ENCODE peak calls at places on chromosomes 4 and X, in six cellular contexts. I is endothelial cell of umbilical vein, Q is heart right ventricle, A is right lobe of liver, C is Caco-2, Z is body of pancreas. J is an unnamed sample.

GRCh38 chr4:3828546-3828945 is 62.4 kb downstream of the ADRA2C start:
- DNase-seq in Z (no peak), A (no peak), I (no peak), C (no peak), Q (no peak), J (no peak)

GRCh38 chr4:74267998-74268606 is 40.2 kb upstream of the EPGN start:
- DNase-seq in Z (no peak), I (peak), Q (no peak), A (no peak), C (no peak), J (peak)

GRCh38 chrX:7568597-7568996 is 274.4 kb upstream of the VCX start:
- DNase-seq in I (no peak), Z (no peak), A (no peak), Q (no peak), C (no peak), J (no peak)

GRCh38 chr4:54227261-54228063 is 1.6 kb upstream of the PDGFRA start:
- DNase-seq in A (peak), C (peak), Z (no peak), Q (no peak), I (peak), J (no peak)

GRCh38 chrX:2548731-2549423 is 48.1 kb upstream of the DHRSX start:
- DNase-seq in I (no peak), C (no peak), A (no peak), Q (no peak), Z (no peak), J (no peak)

GRCh38 chrX:11117751-11118150 is 6.6 kb downstream of the HCCS start:
- DNase-seq in A (no peak), I (no peak), Q (no peak), C (no peak), Z (no peak), J (no peak)

GRCh38 chrX:12903646-12904045 is 2.8 kb upstream of the TLR8 start:
- DNase-seq in Z (no peak), A (no peak), I (no peak), Q (no peak), C (no peak), J (no peak)

GRCh38 chr4:93183589-93183988 is 645.0 kb upstream of the ATOH1 start:
- DNase-seq in Q (no peak), Z (no peak), I (peak), A (no peak), C (no peak), J (no peak)

GRCh38 chr4:186942745-186943606 is 219.3 kb upstream of the FAT1 start:
- DNase-seq in Q (peak), C (no peak), I (no peak), Z (peak), A (no peak), J (no peak)
- TF ChIP-seq CTCF in Q (no peak), C (no peak), I (no peak), Z (no peak), A (no peak), J (peak)

GRCh38 chr4:73161527-73162185 is 92.1 kb upstream of the COX18 start:
- DNase-seq in Q (no peak), A (no peak), C (no peak), Z (no peak), I (no peak), J (no peak)

GRCh38 chr4:73170518-73171198 is 87.9 kb downstream of the ANKRD17 start:
- DNase-seq in Z (no peak), I (no peak), A (no peak), Q (no peak), C (no peak), J (no peak)

GRCh38 chr4:73172166-73172565 is 86.4 kb downstream of the ANKRD17 start:
- DNase-seq in Z (no peak), C (no peak), A (no peak), Q (no peak), I (no peak), J (no peak)

DNA sequence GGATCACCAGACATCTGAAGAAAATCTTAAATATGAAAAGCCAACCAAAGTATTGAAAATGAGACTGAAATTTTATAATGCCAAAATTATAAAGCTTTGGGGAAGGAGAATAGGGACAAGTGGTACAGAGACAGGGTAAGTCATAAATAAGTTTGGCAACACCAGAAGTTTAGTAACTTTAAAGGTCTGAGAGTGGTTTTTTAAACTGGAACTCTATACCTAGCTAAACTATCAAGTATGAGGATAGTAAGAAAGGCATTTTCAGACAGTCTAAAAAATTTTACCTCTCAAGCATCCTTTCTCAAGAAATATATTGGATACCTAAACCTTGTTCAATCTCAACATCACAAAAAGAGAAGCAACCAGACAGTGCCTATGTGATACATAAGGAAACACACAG is 92.4 kb downstream of the ANKRD17 start:
- DNase-seq in Z (no peak), A (no peak), I (no peak), Q (no peak), C (no peak), J (no peak)
- H3K4me3 ChIP-seq in Z (no peak), A (no peak), I (no peak), Q (no peak), C (no peak), J (no peak)

DNA sequence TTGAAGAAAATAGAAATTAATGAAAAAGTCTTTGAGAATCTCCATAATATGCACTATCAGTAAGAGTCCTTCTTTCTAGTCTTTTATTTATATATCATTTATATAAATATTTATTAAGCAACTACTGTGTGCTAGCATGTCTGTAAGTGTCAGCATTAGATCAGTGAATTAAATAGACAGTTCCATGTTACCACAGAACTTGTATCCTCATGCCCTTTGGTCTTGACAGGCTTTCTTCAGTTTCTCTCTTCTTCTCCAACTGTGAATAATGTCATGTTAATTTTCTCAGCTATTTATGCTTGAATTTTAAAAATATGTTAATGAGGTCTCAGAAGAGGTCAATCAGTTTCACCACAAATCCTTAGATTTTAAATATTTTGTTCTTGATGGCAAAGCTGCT is 389.6 kb upstream of the TRAM1L1 start:
- DNase-seq in A (no peak), Z (no peak), I (no peak), C (no peak), Q (no peak), J (no peak)
- TF ChIP-seq CTCF in A (no peak), Z (no peak), I (no peak), C (no peak), Q (no peak), J (no peak)

DNA sequence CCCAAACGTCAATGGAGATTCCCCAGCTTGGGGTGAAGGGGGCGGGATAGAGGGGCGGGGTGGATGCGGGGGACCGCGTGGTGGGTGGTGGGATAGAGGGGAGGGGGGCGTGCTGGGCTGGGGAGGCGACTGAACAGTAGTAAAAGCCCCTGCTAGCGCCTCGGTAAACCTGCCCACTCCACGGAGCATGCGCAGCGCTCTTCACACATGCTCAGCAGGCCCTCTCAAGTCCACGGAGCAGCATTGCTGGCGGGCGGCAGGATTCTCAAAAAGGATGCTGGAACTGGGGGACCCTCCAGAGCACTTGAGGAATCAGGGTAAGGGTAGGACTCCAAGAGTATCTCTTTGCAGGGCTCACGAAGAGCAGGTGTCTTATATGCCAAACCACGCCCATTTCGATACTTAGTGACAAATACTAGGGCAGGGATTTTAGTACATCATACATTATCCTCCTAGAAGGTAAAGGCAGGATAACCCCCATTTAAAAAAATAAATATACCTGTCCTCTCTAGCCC is 378 bp upstream of the RPS6KA6 start:
- DNase-seq in I (peak), C (peak), A (peak), Z (peak), Q (peak), J (peak)
- H3K4me3 ChIP-seq in I (peak), C (peak), A (peak), Z (peak), Q (peak), J (peak)

DNA sequence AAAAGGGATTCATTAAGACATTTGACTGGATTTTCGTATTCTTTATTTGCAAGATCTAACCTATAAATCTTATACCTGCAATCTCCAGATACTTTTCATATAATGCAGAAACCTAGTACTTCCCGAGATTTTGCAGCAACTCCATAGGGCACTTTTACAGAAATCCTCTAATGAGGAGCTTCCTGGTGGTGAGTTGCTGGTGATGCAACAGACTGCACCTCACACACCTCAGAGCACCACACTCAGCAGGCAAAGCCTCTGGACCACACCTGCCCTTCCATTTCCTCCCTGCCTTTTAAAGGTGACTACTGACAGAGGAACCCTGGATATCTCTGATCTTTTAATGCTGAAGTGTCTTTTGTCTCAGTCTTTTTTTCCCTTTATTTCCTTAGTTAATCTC is 289.4 kb downstream of the TRAM1L1 start:
- DNase-seq in Q (no peak), Z (no peak), C (no peak), I (no peak), A (no peak), J (no peak)
- TF ChIP-seq CTCF in Q (no peak), Z (no peak), C (no peak), I (no peak), A (no peak), J (no peak)

DNA sequence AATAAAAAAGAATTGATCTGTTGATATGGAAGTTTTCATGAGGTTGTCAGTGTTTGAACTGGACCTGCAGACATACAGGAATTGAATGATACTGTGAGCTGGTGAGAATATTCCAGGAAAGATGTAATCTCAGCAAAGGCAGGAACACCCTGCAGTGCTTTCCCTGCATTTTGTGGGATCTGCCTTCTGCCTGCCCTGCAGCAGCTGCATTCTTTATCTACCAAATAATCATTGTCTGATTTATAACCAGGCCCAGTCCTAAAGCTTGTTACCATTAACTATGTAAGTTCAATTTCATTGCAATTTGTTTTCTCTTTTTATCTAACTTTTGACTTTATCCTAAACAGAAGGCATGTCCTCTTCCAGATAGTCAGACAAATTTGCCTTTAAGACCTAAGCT is 99.9 kb upstream of the NOCT start:
- DNase-seq in C (no peak), I (no peak), A (no peak), Z (no peak), Q (no peak), J (no peak)
- H3K4me3 ChIP-seq in C (no peak), I (no peak), A (no peak), Z (no peak), Q (no peak), J (no peak)

GRCh38 chrX:80184854-80185253 is 170.3 kb downstream of the TBX22 start:
- DNase-seq in I (no peak), Q (no peak), C (no peak), A (no peak), Z (no peak), J (no peak)

DNA sequence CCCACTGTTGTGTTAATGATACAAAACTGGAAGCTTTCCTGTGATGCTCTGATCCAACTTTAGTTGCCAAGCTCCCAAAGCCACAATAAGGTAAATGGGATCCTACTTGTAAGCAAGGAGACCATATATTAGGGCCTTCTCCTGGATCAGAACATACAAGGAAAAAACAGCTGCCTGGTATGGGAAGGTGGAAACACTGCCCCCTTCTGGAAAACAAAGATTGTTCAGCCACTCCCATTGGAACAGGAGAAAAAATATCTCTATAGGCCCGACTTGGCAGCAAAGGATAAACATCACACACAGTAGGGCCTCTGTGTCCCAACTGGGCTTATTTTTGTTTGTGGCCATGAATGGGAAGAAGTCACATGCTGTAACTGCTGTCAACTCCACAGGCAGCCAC is 166.5 kb downstream of the TBX22 start:
- DNase-seq in Q (no peak), C (no peak), I (no peak), Z (no peak), A (no peak), J (no peak)
- TF ChIP-seq CTCF in Q (no peak), C (no peak), I (no peak), Z (no peak), A (peak), J (no peak)

GRCh38 chrX:70411475-70411874 is 11.6 kb upstream of the GDPD2 start:
- DNase-seq in C (no peak), Z (no peak), Q (no peak), I (no peak), A (no peak), J (no peak)
- H3K4me3 ChIP-seq in C (no peak), Z (no peak), Q (no peak), I (no peak), A (no peak), J (no peak)

DNA sequence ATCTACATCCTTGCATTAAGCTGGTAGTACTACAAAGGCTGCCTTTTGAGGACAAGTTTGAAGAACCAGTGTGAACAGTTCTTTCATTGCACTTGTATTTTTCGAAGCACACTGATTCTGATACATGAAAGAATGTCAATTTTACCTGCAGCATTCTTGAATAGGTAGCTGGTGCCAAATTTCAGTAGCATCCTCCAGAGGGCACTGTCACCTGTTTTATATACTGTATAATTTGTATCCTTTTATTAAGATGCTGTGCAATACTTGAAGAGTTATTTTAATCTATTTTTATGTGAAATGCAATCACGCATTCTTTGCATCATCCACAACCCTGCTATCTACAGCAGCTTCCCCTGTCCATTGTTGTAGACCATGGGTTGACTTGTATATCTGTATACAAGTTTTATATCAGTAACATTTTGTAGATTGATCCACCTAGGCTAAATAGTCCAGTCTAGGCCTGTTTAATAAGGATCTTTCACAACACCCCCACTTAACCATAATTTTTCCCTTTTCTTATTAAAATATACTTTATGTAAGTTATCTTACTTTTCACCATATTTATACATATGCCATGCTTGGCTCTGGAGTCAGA is 325.7 kb downstream of the PCDH7 start:
- DNase-seq in A (no peak), Z (peak), C (no peak), I (peak), Q (no peak), J (peak)
- TF ChIP-seq CTCF in A (peak), Z (peak), C (peak), I (peak), Q (peak), J (peak)

DNA sequence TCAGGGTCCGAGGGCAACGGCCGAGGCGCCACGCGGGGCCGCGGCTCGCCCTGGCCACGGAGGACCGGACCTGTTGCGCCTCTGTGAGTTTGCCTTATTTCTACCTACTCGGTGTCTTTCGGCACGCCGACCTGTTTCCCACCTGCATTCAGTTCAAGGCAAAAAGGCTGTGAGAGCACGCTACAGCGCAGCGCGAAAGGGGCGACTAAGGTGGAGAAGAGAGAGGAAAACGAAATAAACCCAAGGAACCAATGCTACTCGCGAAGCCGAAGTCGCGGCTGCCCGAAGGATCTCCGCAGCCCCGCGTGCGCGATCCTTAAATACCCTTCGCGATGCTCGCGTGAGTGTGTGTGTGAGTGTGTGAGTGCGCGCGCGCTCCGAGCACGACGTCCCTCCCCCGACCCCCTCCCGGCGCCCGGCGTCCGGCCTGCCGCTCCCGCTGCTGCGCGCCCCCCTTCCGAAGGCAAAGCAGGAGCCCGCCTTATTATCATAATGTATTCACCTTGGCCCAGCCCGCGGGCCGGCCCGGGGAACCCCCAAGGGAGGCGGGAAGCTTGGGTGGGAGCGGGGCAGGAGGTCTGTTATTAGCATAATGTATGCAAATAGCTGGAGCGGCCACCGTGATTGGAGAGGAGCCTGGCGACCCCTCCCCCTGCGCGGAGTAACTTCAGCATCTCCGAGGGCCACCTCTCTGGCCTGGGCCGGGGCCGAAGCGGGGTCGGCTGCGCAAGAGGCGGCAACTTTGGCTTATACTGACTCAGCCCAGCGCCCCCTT is at the start of gene COL25A1:
- DNase-seq in I (peak), Q (peak), Z (peak), A (peak), C (no peak), J (no peak)
- H3K4me3 ChIP-seq in I (peak), Q (peak), Z (peak), A (peak), C (no peak), J (peak)

J was measured in astrocyte of the cerebellum.